ENCODE peak calls at places on chromosomes 6 and 20, in eight cellular contexts. Y, I, O, X, Z, E, Q and B are unnamed samples.
A peak's percentile ranks its signal among the peaks of the same experiment; 100 is the strongest.

GRCh38 chr6:7198833-7199800 is 91.4 kb downstream of the RREB1 start:
- DNase-seq in Y (no peak), I (no peak), O (no peak), X (no peak), Z (no peak), E (no peak), Q (no peak), B (no peak)

GRCh38 chr6:43172127-43173007 is 1.3 kb downstream of the SRF start:
- DNase-seq in Y (peak; percentile 67), I (peak; percentile 54), O (peak; percentile 26), X (no peak), Z (peak; percentile 10), E (peak; percentile 34), Q (peak; percentile 80), B (peak; percentile 70)

GRCh38 chr20:41734506-41734945 is 116.3 kb upstream of the CHD6 start:
- DNase-seq in Y (peak; percentile 39), I (peak; percentile 90), O (peak; percentile 44), X (peak; percentile 6), Z (peak; percentile 43), E (peak; percentile 10), Q (peak; percentile 89), B (peak; percentile 73)

GRCh38 chr6:155354167-155354566 is 39.9 kb upstream of the TFB1M start:
- DNase-seq in Y (no peak), I (no peak), O (no peak), X (no peak), Z (no peak), E (no peak), Q (no peak), B (no peak)

GRCh38 chr6:140446241-140446640 is 1071.8 kb upstream of the CITED2 start:
- DNase-seq in Y (no peak), I (no peak), O (no peak), X (no peak), Z (no peak), E (no peak), Q (no peak), B (peak; percentile 76)

GRCh38 chr6:40528051-40528450 is 59.1 kb downstream of the LRFN2 start:
- DNase-seq in Y (no peak), I (no peak), O (no peak), X (no peak), Z (no peak), E (no peak), Q (no peak), B (no peak)

GRCh38 chr6:142871910-142872331 is 73.1 kb downstream of the HIVEP2 start:
- DNase-seq in Y (peak; percentile 63), I (peak; percentile 87), O (no peak), X (no peak), Z (peak; percentile 97), E (no peak), Q (no peak), B (peak; percentile 87)

GRCh38 chr6:87968435-87969278 is 79.0 kb upstream of the SPACA1 start:
- DNase-seq in Y (peak; percentile 19), I (no peak), O (no peak), X (no peak), Z (peak; percentile 18), E (no peak), Q (peak; percentile 73), B (peak; percentile 66)